ENCODE peak calls at places on chromosomes 2 and 18, in five cellular contexts. One of them, this sample, is unnamed.

GRCh38 chr2:86000938-86001312 is 104.8 kb downstream of the POLR1A start:
- DNase-seq in stomach: no peak
- DNase-seq in A673: no peak
- DNase-seq in AG04450: no peak
- DNase-seq in dorsolateral prefrontal cortex: no peak
- DNase-seq in this sample: no peak

GRCh38 chr2:196801986-196802385 is 2.5 kb upstream of the GTF3C3 start:
- DNase-seq in dorsolateral prefrontal cortex: no peak
- DNase-seq in AG04450: no peak
- DNase-seq in stomach: no peak
- DNase-seq in A673: no peak
- DNase-seq in this sample: no peak

GRCh38 chr2:156903335-156903734 is 354.2 kb upstream of the GALNT5 start:
- DNase-seq in stomach: no peak
- DNase-seq in dorsolateral prefrontal cortex: no peak
- DNase-seq in A673: no peak
- DNase-seq in AG04450: no peak
- DNase-seq in this sample: no peak

GRCh38 chr18:59629894-59630293 is 67.3 kb downstream of the CCBE1 start:
- DNase-seq in dorsolateral prefrontal cortex: no peak
- DNase-seq in AG04450: no peak
- DNase-seq in stomach: no peak
- DNase-seq in A673: no peak
- DNase-seq in this sample: no peak

GRCh38 chr18:56148373-56148772 is 490.0 kb downstream of the TXNL1 start:
- DNase-seq in A673: no peak
- DNase-seq in dorsolateral prefrontal cortex: no peak
- DNase-seq in AG04450: peak; percentile 49
- DNase-seq in stomach: no peak
- DNase-seq in this sample: peak; percentile 74

GRCh38 chr18:30522288-30522929 is 520.1 kb downstream of the DSC3 start:
- DNase-seq in dorsolateral prefrontal cortex: no peak
- DNase-seq in A673: no peak
- DNase-seq in stomach: no peak
- DNase-seq in AG04450: no peak
- DNase-seq in this sample: no peak

GRCh38 chr2:162234620-162235462 is 8.4 kb downstream of the FAP start:
- DNase-seq in A673: no peak
- DNase-seq in dorsolateral prefrontal cortex: no peak
- DNase-seq in AG04450: no peak
- DNase-seq in stomach: no peak
- DNase-seq in this sample: no peak

GRCh38 chr2:224922142-224922727 is 120.0 kb downstream of the DOCK10 start:
- DNase-seq in stomach: no peak
- DNase-seq in dorsolateral prefrontal cortex: no peak
- DNase-seq in AG04450: no peak
- DNase-seq in A673: peak; percentile 48
- DNase-seq in this sample: no peak

GRCh38 chr2:190843874-190844699 is 36.5 kb upstream of the GLS start:
- DNase-seq in A673: no peak
- DNase-seq in stomach: no peak
- DNase-seq in AG04450: no peak
- DNase-seq in dorsolateral prefrontal cortex: no peak
- DNase-seq in this sample: no peak

GRCh38 chr2:233802132-233802815 is 24.1 kb downstream of the MROH2A start:
- DNase-seq in AG04450: no peak
- DNase-seq in A673: no peak
- DNase-seq in dorsolateral prefrontal cortex: no peak
- DNase-seq in stomach: peak; percentile 20
- DNase-seq in this sample: no peak

GRCh38 chr2:78982638-78983330 is 42.7 kb upstream of the REG3G start:
- DNase-seq in A673: no peak
- DNase-seq in stomach: no peak
- DNase-seq in AG04450: no peak
- DNase-seq in dorsolateral prefrontal cortex: no peak
- DNase-seq in this sample: no peak

GRCh38 chr2:127407661-127408003 is 10.6 kb upstream of the PROC start:
- DNase-seq in dorsolateral prefrontal cortex: no peak
- DNase-seq in AG04450: no peak
- DNase-seq in A673: no peak
- DNase-seq in stomach: no peak
- DNase-seq in this sample: no peak

GRCh38 chr18:63160172-63160995 is 159.2 kb downstream of the BCL2 start:
- DNase-seq in A673: no peak
- DNase-seq in AG04450: no peak
- DNase-seq in stomach: no peak
- DNase-seq in dorsolateral prefrontal cortex: no peak
- DNase-seq in this sample: no peak

GRCh38 chr2:86477349-86477748 is 36.2 kb downstream of the KDM3A start:
- DNase-seq in AG04450: no peak
- DNase-seq in A673: no peak
- DNase-seq in dorsolateral prefrontal cortex: no peak
- DNase-seq in stomach: no peak
- DNase-seq in this sample: no peak

GRCh38 chr2:223554923-223555322 is 47.2 kb downstream of the SCG2 start:
- DNase-seq in AG04450: no peak
- DNase-seq in A673: no peak
- DNase-seq in stomach: no peak
- DNase-seq in dorsolateral prefrontal cortex: no peak
- DNase-seq in this sample: no peak

GRCh38 chr2:120885311-120885710 is 149.6 kb downstream of the GLI2 start:
- DNase-seq in AG04450: no peak
- DNase-seq in dorsolateral prefrontal cortex: no peak
- DNase-seq in A673: no peak
- DNase-seq in stomach: no peak
- DNase-seq in this sample: no peak

GRCh38 chr2:289362-290089 is 1.6 kb upstream of the ALKAL2 start:
- DNase-seq in AG04450: no peak
- DNase-seq in A673: no peak
- DNase-seq in stomach: peak; percentile 59
- DNase-seq in dorsolateral prefrontal cortex: peak; percentile 47
- DNase-seq in this sample: no peak

GRCh38 chr2:46735108-46735691 is 180.4 kb downstream of the MCFD2 start:
- DNase-seq in AG04450: no peak
- DNase-seq in stomach: no peak
- DNase-seq in dorsolateral prefrontal cortex: no peak
- DNase-seq in A673: no peak
- DNase-seq in this sample: no peak

GRCh38 chr2:135132314-135132713 is 80.2 kb downstream of the RAB3GAP1 start:
- DNase-seq in dorsolateral prefrontal cortex: no peak
- DNase-seq in A673: no peak
- DNase-seq in AG04450: no peak
- DNase-seq in stomach: no peak
- DNase-seq in this sample: peak; percentile 24

GRCh38 chr2:231563378-231563961 is 29.2 kb upstream of the TEX44 start:
- DNase-seq in dorsolateral prefrontal cortex: peak; percentile 79
- DNase-seq in stomach: peak; percentile 33
- DNase-seq in A673: peak; percentile 71
- DNase-seq in AG04450: peak; percentile 18
- DNase-seq in this sample: no peak

GRCh38 chr18:63883617-63884016 is 3.9 kb upstream of the SERPINB2 start:
- DNase-seq in dorsolateral prefrontal cortex: no peak
- DNase-seq in A673: no peak
- DNase-seq in stomach: no peak
- DNase-seq in AG04450: no peak
- DNase-seq in this sample: no peak

GRCh38 chr2:12106440-12107080 is 360.1 kb downstream of the LPIN1 start:
- DNase-seq in A673: peak; percentile 90
- DNase-seq in stomach: peak; percentile 28
- DNase-seq in AG04450: peak; percentile 96
- DNase-seq in dorsolateral prefrontal cortex: no peak
- DNase-seq in this sample: peak; percentile 86

GRCh38 chr18:49814147-49814499 is 790 bp upstream of the ACAA2 start:
- DNase-seq in stomach: no peak
- DNase-seq in A673: peak; percentile 52
- DNase-seq in dorsolateral prefrontal cortex: no peak
- DNase-seq in AG04450: peak; percentile 24
- DNase-seq in this sample: no peak

GRCh38 chr18:61851940-61852451 is 40.8 kb downstream of the RNF152 start:
- DNase-seq in AG04450: no peak
- DNase-seq in dorsolateral prefrontal cortex: no peak
- DNase-seq in A673: no peak
- DNase-seq in stomach: no peak
- DNase-seq in this sample: no peak

GRCh38 chr2:105746177-105747080 is 1.7 kb downstream of the NCK2 start:
- DNase-seq in dorsolateral prefrontal cortex: no peak
- DNase-seq in A673: no peak
- DNase-seq in AG04450: no peak
- DNase-seq in stomach: peak; percentile 89
- DNase-seq in this sample: no peak

GRCh38 chr2:65366595-65367125 is 65.7 kb downstream of the SPRED2 start:
- DNase-seq in dorsolateral prefrontal cortex: no peak
- DNase-seq in A673: peak; percentile 93
- DNase-seq in stomach: no peak
- DNase-seq in AG04450: peak; percentile 80
- DNase-seq in this sample: peak; percentile 87

DNA sequence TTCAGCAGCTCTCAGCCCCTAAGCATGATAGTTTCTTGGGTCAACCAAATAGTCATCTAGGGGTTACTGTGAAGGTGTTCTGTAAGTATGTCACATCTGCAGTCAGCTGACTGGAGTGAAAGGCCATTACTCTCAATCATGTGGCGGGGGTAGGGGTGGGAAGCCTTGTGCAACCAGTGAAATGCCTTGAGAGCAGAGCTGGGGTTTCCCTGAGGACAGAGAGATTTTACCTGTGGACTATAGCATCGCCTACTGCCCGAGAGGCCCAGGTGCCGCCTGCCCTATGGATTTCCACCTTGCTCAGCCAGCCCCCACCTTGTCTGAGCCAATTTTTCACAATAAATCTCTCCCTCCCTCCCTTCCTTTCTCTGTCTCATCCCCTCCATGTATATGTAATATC is 20.9 kb upstream of the KLF11 start:
- DNase-seq in A673: no peak
- DNase-seq in dorsolateral prefrontal cortex: no peak
- DNase-seq in stomach: no peak
- DNase-seq in AG04450: no peak
- DNase-seq in this sample: no peak
- TF ChIP-seq CTCF in A673: no peak
- TF ChIP-seq CTCF in dorsolateral prefrontal cortex: no peak
- TF ChIP-seq CTCF in stomach: no peak
- TF ChIP-seq CTCF in AG04450: no peak
- TF ChIP-seq CTCF in this sample: no peak

GRCh38 chr2:150476809-150477302 is 10.6 kb downstream of the RND3 start:
- DNase-seq in A673: no peak
- DNase-seq in stomach: no peak
- DNase-seq in AG04450: no peak
- DNase-seq in dorsolateral prefrontal cortex: no peak
- DNase-seq in this sample: no peak

GRCh38 chr2:150475479-150476212 is 11.8 kb downstream of the RND3 start:
- DNase-seq in dorsolateral prefrontal cortex: no peak
- DNase-seq in A673: no peak
- DNase-seq in stomach: no peak
- DNase-seq in AG04450: no peak
- DNase-seq in this sample: no peak

GRCh38 chr2:150476213-150476740 is 11.2 kb downstream of the RND3 start:
- DNase-seq in dorsolateral prefrontal cortex: no peak
- DNase-seq in AG04450: no peak
- DNase-seq in A673: no peak
- DNase-seq in stomach: no peak
- DNase-seq in this sample: no peak

GRCh38 chr2:150478206-150478974 is 9.1 kb downstream of the RND3 start:
- DNase-seq in A673: no peak
- DNase-seq in stomach: no peak
- DNase-seq in AG04450: no peak
- DNase-seq in dorsolateral prefrontal cortex: no peak
- DNase-seq in this sample: no peak

DNA sequence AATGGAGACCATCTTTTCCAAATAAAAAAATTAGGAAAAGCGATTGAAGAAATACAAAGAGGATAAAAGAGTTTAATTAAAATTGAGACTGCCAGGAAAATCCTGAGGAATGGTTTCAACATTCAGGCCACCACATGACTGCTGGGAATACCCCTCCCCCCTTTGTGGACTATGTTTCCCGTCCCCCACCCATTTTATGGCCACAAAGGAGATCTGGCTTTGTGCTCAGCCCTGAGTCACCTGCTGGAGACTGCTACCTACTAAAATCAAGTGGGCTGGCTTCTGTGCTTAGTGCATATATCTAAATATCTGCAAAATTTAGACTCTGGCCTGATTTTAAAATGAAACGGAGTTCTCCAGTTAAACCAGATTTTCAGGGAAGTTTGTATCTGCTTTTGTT is 10.1 kb downstream of the RND3 start:
- DNase-seq in dorsolateral prefrontal cortex: no peak
- DNase-seq in AG04450: no peak
- DNase-seq in stomach: no peak
- DNase-seq in A673: no peak
- DNase-seq in this sample: no peak
- H3K4me3 ChIP-seq in dorsolateral prefrontal cortex: no peak overlapping the region
- H3K4me3 ChIP-seq in AG04450: peak overlapping the region; percentile 94
- H3K4me3 ChIP-seq in stomach: peak overlapping the region; percentile 11
- H3K4me3 ChIP-seq in A673: no peak overlapping the region
- H3K4me3 ChIP-seq in this sample: peak overlapping the region; percentile 22

DNA sequence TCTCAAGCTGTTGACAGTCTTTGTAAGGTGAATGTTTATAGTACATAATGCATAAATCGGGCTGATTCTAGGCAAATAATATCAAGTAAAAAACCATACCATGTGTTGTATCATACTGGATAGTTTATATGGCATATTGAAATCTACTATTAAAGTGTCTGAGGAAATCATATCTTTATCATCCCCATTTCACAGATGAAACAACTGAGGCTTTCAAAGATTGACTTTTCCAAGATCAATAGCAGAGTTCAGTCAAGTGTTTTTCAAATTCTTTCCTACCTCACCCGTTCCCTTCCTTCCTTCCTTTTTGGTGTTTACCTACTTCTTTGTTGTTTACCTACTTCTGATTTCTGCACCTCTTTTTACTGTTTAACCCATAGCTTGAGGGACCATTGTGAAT is 2.0 kb downstream of the LYPD6 start:
- DNase-seq in dorsolateral prefrontal cortex: no peak
- DNase-seq in AG04450: no peak
- DNase-seq in A673: no peak
- DNase-seq in stomach: no peak
- DNase-seq in this sample: no peak
- H3K27me3 ChIP-seq in dorsolateral prefrontal cortex: peaks cover 7% of the 10 kb centered on the region
- H3K27me3 ChIP-seq in AG04450: peaks cover 12% of the 10 kb centered on the region
- H3K27me3 ChIP-seq in A673: peaks cover 18% of the 10 kb centered on the region
- H3K27me3 ChIP-seq in stomach: peaks cover 5% of the 10 kb centered on the region
- H3K27me3 ChIP-seq in this sample: no peaks in the 10 kb centered on the region

DNA sequence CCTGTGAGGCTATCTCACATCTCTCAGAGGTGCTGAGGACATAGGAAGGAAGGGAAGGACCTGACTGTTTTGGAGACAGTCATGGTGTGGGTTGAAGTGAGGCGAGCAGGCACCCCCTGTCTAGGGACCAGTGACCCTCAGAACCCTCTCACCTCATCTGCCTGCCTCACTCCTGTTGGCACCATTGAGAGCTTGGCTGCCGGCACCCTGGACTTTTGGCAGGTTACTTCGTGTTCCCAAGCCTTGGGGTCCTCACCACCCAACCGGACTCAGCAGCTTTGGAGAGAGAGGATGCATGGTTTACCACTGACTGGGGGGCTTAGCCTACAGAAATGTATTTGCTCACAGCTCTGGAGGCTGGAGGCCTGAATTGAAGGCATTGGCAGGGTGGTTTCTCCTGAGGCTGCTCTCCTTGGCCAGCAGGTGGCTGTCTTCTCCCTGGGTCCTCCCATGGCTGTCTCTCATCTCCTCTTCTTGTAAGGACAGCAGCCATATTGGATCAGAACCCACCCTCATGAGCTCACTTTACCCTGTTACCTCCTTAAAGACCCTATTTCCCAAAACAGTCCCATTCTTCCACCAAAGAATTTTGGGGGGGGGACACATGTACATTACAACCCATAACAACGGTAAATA is 142.0 kb downstream of the TSN start:
- DNase-seq in stomach: no peak
- DNase-seq in dorsolateral prefrontal cortex: no peak
- DNase-seq in AG04450: peak; percentile 3
- DNase-seq in A673: peak; percentile 90
- DNase-seq in this sample: no peak
- TF ChIP-seq CTCF in stomach: no peak
- TF ChIP-seq CTCF in dorsolateral prefrontal cortex: no peak
- TF ChIP-seq CTCF in AG04450: peak; percentile 42
- TF ChIP-seq CTCF in A673: peak; percentile 88
- TF ChIP-seq CTCF in this sample: peak; percentile 63

This sample was measured in BJ.